ENCODE peak calls at places on chromosomes 1 and 21, in six cellular contexts. One of them, this sample, is unnamed.

GRCh38 chr1:27970401-27970800 is 10.6 kb downstream of the XKR8 start:
- DNase-seq in K562: no peak
- DNase-seq in SK-N-SH: no peak
- DNase-seq in HepG2: no peak
- DNase-seq in GM12878: no peak
- DNase-seq in H1: no peak
- DNase-seq in this sample: no peak

GRCh38 chr1:95467036-95467435 is 233.0 kb downstream of the RWDD3 start:
- DNase-seq in H1: no peak
- DNase-seq in GM12878: no peak
- DNase-seq in SK-N-SH: no peak
- DNase-seq in K562: no peak
- DNase-seq in HepG2: no peak
- DNase-seq in this sample: no peak

GRCh38 chr1:243354511-243355153 is 98.8 kb downstream of the SDCCAG8 start:
- DNase-seq in GM12878: no peak
- DNase-seq in K562: no peak
- DNase-seq in H1: no peak
- DNase-seq in HepG2: no peak
- DNase-seq in SK-N-SH: no peak
- DNase-seq in this sample: no peak

GRCh38 chr1:100868364-100868995 is 26.2 kb downstream of the EXTL2 start:
- DNase-seq in SK-N-SH: peak; percentile 6
- DNase-seq in GM12878: no peak
- DNase-seq in H1: no peak
- DNase-seq in HepG2: peak; percentile 22
- DNase-seq in K562: no peak
- DNase-seq in this sample: peak; percentile 48

GRCh38 chr1:19644761-19645543 is 841 bp downstream of the NBL1 start:
- DNase-seq in GM12878: no peak
- DNase-seq in H1: no peak
- DNase-seq in HepG2: no peak
- DNase-seq in K562: no peak
- DNase-seq in SK-N-SH: peak; percentile 77
- DNase-seq in this sample: no peak

GRCh38 chr1:54950361-54951163 is 29.9 kb upstream of the TMEM61 start:
- DNase-seq in HepG2: peak; percentile 84
- DNase-seq in SK-N-SH: peak; percentile 76
- DNase-seq in K562: peak; percentile 58
- DNase-seq in H1: peak; percentile 50
- DNase-seq in GM12878: peak; percentile 27
- DNase-seq in this sample: peak; percentile 60

GRCh38 chr1:203340112-203340804 is 10.7 kb downstream of the FMOD start:
- DNase-seq in HepG2: peak; percentile 69
- DNase-seq in SK-N-SH: peak; percentile 90
- DNase-seq in H1: no peak
- DNase-seq in K562: peak; percentile 87
- DNase-seq in GM12878: no peak
- DNase-seq in this sample: peak; percentile 76

GRCh38 chr1:226545806-226546596 is 2.6 kb upstream of the STUM start:
- DNase-seq in H1: no peak
- DNase-seq in K562: no peak
- DNase-seq in GM12878: no peak
- DNase-seq in HepG2: no peak
- DNase-seq in SK-N-SH: no peak
- DNase-seq in this sample: no peak

GRCh38 chr1:225692517-225692879 is 39.6 kb upstream of the ENAH start:
- DNase-seq in HepG2: no peak
- DNase-seq in K562: no peak
- DNase-seq in GM12878: no peak
- DNase-seq in H1: no peak
- DNase-seq in SK-N-SH: no peak
- DNase-seq in this sample: no peak

GRCh38 chr1:115717541-115717940 is 51.0 kb downstream of the CASQ2 start:
- DNase-seq in K562: peak; percentile 29
- DNase-seq in GM12878: no peak
- DNase-seq in SK-N-SH: peak; percentile 26
- DNase-seq in H1: no peak
- DNase-seq in HepG2: peak; percentile 57
- DNase-seq in this sample: peak; percentile 32

GRCh38 chr1:201147396-201148015 is 6.8 kb downstream of the TMEM9 start:
- DNase-seq in GM12878: no peak
- DNase-seq in HepG2: no peak
- DNase-seq in SK-N-SH: no peak
- DNase-seq in H1: no peak
- DNase-seq in K562: no peak
- DNase-seq in this sample: no peak

GRCh38 chr1:201145816-201146215 is 8.5 kb downstream of the TMEM9 start:
- DNase-seq in K562: no peak
- DNase-seq in H1: no peak
- DNase-seq in SK-N-SH: no peak
- DNase-seq in GM12878: no peak
- DNase-seq in HepG2: no peak
- DNase-seq in this sample: no peak

GRCh38 chr1:201146626-201147390 is 7.5 kb downstream of the TMEM9 start:
- DNase-seq in GM12878: no peak
- DNase-seq in HepG2: no peak
- DNase-seq in H1: no peak
- DNase-seq in SK-N-SH: no peak
- DNase-seq in K562: no peak
- DNase-seq in this sample: no peak

GRCh38 chr1:201145132-201145531 is 9.1 kb downstream of the TMEM9 start:
- DNase-seq in SK-N-SH: no peak
- DNase-seq in H1: no peak
- DNase-seq in GM12878: no peak
- DNase-seq in K562: no peak
- DNase-seq in HepG2: no peak
- DNase-seq in this sample: no peak

GRCh38 chr1:201149400-201149799 is 4.9 kb downstream of the TMEM9 start:
- DNase-seq in K562: peak; percentile 66
- DNase-seq in H1: no peak
- DNase-seq in SK-N-SH: peak; percentile 69
- DNase-seq in HepG2: peak; percentile 59
- DNase-seq in GM12878: no peak
- DNase-seq in this sample: peak; percentile 35
- TF ChIP-seq SIN3A in K562: no peak
- TF ChIP-seq SIN3A in H1: no peak
- TF ChIP-seq SIN3A in SK-N-SH: no peak
- TF ChIP-seq SIN3A in HepG2: no peak
- TF ChIP-seq SIN3A in GM12878: no peak
- TF ChIP-seq SIN3A in this sample: no peak

GRCh38 chr21:17495680-17496079 is 17.2 kb upstream of the CXADR start:
- DNase-seq in SK-N-SH: no peak
- DNase-seq in HepG2: peak; percentile 71
- DNase-seq in K562: no peak
- DNase-seq in H1: no peak
- DNase-seq in GM12878: no peak
- DNase-seq in this sample: no peak

GRCh38 chr21:17498586-17498985 is 14.3 kb upstream of the CXADR start:
- DNase-seq in SK-N-SH: no peak
- DNase-seq in H1: no peak
- DNase-seq in GM12878: no peak
- DNase-seq in K562: no peak
- DNase-seq in HepG2: no peak
- DNase-seq in this sample: no peak

GRCh38 chr21:17506936-17507335 is 5.9 kb upstream of the CXADR start:
- DNase-seq in SK-N-SH: no peak
- DNase-seq in GM12878: no peak
- DNase-seq in HepG2: no peak
- DNase-seq in H1: no peak
- DNase-seq in K562: no peak
- DNase-seq in this sample: no peak

GRCh38 chr21:17497345-17497744 is 15.5 kb upstream of the CXADR start:
- DNase-seq in GM12878: no peak
- DNase-seq in H1: no peak
- DNase-seq in HepG2: peak; percentile 78
- DNase-seq in K562: no peak
- DNase-seq in SK-N-SH: no peak
- DNase-seq in this sample: no peak

GRCh38 chr21:17501107-17502006 is 11.5 kb upstream of the CXADR start:
- DNase-seq in H1: no peak
- DNase-seq in GM12878: no peak
- DNase-seq in HepG2: peak; percentile 98
- DNase-seq in SK-N-SH: no peak
- DNase-seq in K562: no peak
- DNase-seq in this sample: peak; percentile 57
- H3K4me2 ChIP-seq in H1: no peak overlapping the region
- H3K4me2 ChIP-seq in GM12878: no peak overlapping the region
- H3K4me2 ChIP-seq in HepG2: peak overlapping the region; percentile 64
- H3K4me2 ChIP-seq in SK-N-SH: no peak overlapping the region
- H3K4me2 ChIP-seq in K562: no peak overlapping the region
- H3K4me2 ChIP-seq in this sample: peak overlapping the region; percentile 49

GRCh38 chr1:156998840-156999239 is 46.7 kb downstream of the ARHGEF11 start:
- DNase-seq in H1: no peak
- DNase-seq in K562: peak; percentile 26
- DNase-seq in GM12878: no peak
- DNase-seq in SK-N-SH: peak; percentile 31
- DNase-seq in HepG2: no peak
- DNase-seq in this sample: no peak
- TF ChIP-seq SIN3A in H1: no peak
- TF ChIP-seq SIN3A in K562: no peak
- TF ChIP-seq SIN3A in GM12878: no peak
- TF ChIP-seq SIN3A in SK-N-SH: no peak
- TF ChIP-seq SIN3A in HepG2: no peak
- TF ChIP-seq SIN3A in this sample: no peak

GRCh38 chr1:111779546-111779945 is 23.8 kb downstream of the DDX20 start:
- DNase-seq in H1: no peak
- DNase-seq in K562: no peak
- DNase-seq in GM12878: no peak
- DNase-seq in HepG2: no peak
- DNase-seq in SK-N-SH: no peak
- DNase-seq in this sample: no peak

GRCh38 chr1:111789077-111789476 is 33.4 kb downstream of the DDX20 start:
- DNase-seq in HepG2: no peak
- DNase-seq in K562: no peak
- DNase-seq in GM12878: no peak
- DNase-seq in H1: no peak
- DNase-seq in SK-N-SH: no peak
- DNase-seq in this sample: no peak

GRCh38 chr1:111786669-111787207 is 31.0 kb downstream of the DDX20 start:
- DNase-seq in GM12878: no peak
- DNase-seq in HepG2: no peak
- DNase-seq in H1: no peak
- DNase-seq in SK-N-SH: no peak
- DNase-seq in K562: no peak
- DNase-seq in this sample: no peak

GRCh38 chr1:111789666-111790316 is 34.1 kb downstream of the DDX20 start:
- DNase-seq in H1: no peak
- DNase-seq in HepG2: no peak
- DNase-seq in SK-N-SH: no peak
- DNase-seq in K562: no peak
- DNase-seq in GM12878: no peak
- DNase-seq in this sample: no peak

DNA sequence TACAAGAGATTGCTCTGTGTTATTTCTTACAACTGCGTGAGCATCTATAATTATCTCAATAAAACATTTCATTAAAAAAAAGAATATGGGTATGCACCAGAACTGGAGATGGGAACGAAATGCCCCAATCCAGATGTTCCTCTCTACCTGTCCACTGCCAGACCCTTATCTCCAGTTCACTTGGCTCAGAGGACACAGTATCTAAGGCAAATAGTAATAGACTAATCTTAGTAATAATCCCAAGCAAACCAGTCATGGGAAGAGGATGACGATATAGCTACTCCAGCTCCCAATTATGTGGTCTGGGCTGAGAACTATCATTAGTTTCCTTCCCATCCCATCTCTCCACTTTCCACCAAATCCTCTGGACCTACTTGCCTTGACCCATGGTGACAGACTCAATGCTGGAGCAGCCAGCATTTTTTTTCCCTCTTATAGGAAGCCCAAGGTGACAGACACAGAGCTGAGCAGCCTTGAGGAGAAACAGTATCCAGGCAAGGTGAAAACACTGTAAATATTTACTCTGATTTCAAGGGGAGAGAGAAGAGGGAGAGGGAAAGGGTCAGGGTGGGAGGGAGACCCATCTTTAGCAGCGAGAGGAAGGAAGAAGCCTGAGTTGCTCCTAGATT is 28.7 kb downstream of the DDX20 start:
- DNase-seq in SK-N-SH: no peak
- DNase-seq in HepG2: no peak
- DNase-seq in H1: no peak
- DNase-seq in GM12878: no peak
- DNase-seq in K562: no peak
- DNase-seq in this sample: no peak
- H3K4me2 ChIP-seq in SK-N-SH: no peak overlapping the region
- H3K4me2 ChIP-seq in HepG2: no peak overlapping the region
- H3K4me2 ChIP-seq in H1: no peak overlapping the region
- H3K4me2 ChIP-seq in GM12878: no peak overlapping the region
- H3K4me2 ChIP-seq in K562: no peak overlapping the region
- H3K4me2 ChIP-seq in this sample: no peak overlapping the region

GRCh38 chr1:214993419-214993818 is 89.1 kb upstream of the KCNK2 start:
- DNase-seq in K562: no peak
- DNase-seq in SK-N-SH: no peak
- DNase-seq in H1: no peak
- DNase-seq in HepG2: no peak
- DNase-seq in GM12878: no peak
- DNase-seq in this sample: no peak

GRCh38 chr1:214991691-214992315 is 90.7 kb upstream of the KCNK2 start:
- DNase-seq in SK-N-SH: no peak
- DNase-seq in K562: no peak
- DNase-seq in GM12878: no peak
- DNase-seq in HepG2: no peak
- DNase-seq in H1: no peak
- DNase-seq in this sample: no peak

GRCh38 chr1:214989341-214989740 is 93.2 kb upstream of the KCNK2 start:
- DNase-seq in GM12878: no peak
- DNase-seq in SK-N-SH: no peak
- DNase-seq in HepG2: no peak
- DNase-seq in K562: no peak
- DNase-seq in H1: no peak
- DNase-seq in this sample: no peak

DNA sequence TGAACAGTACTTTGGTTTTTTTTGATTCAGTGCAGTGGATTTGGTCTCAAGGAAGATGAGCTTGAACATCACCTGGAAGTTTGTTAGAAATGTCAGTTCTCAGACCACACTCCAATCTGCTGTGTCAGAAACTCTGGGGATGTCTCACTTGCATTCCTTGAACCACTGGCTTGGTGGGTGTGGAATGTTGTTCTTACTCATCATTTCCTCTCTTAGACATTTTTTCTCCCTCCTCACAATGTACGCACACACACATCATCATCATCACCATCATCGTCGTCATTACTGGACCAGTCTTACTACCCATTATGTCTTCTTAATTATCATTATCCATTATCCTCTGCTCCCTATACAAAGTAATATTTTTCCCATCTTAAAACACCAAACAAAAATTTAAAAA is 91.9 kb upstream of the KCNK2 start:
- DNase-seq in SK-N-SH: no peak
- DNase-seq in H1: no peak
- DNase-seq in K562: no peak
- DNase-seq in GM12878: no peak
- DNase-seq in HepG2: no peak
- DNase-seq in this sample: no peak
- TF ChIP-seq SIN3A in SK-N-SH: peak; percentile 16
- TF ChIP-seq SIN3A in H1: no peak
- TF ChIP-seq SIN3A in K562: no peak
- TF ChIP-seq SIN3A in GM12878: no peak
- TF ChIP-seq SIN3A in HepG2: no peak
- TF ChIP-seq SIN3A in this sample: no peak

GRCh38 chr21:33075128-33075527 is 5.2 kb downstream of the OLIG1 start:
- DNase-seq in SK-N-SH: no peak
- DNase-seq in H1: no peak
- DNase-seq in GM12878: no peak
- DNase-seq in K562: no peak
- DNase-seq in HepG2: no peak
- DNase-seq in this sample: no peak
- H3K4me2 ChIP-seq in SK-N-SH: no peak overlapping the region
- H3K4me2 ChIP-seq in H1: peak overlapping the region; percentile 65
- H3K4me2 ChIP-seq in GM12878: no peak overlapping the region
- H3K4me2 ChIP-seq in K562: no peak overlapping the region
- H3K4me2 ChIP-seq in HepG2: no peak overlapping the region
- H3K4me2 ChIP-seq in this sample: no peak overlapping the region